ENCODE peak calls at places on chromosomes 3 and 15, in six cellular contexts. One of them, this sample, is unnamed.

GRCh38 chr3:173465112-173465511 is 67.6 kb downstream of the NLGN1 start:
- DNase-seq in pancreas: no peak
- DNase-seq in dorsolateral prefrontal cortex: no peak
- DNase-seq in mucosa of descending colon: no peak
- DNase-seq in endothelial cell: no peak
- DNase-seq in transverse colon: no peak
- DNase-seq in this sample: no peak

GRCh38 chr15:25456196-25456595 is 17.4 kb upstream of the UBE3A start:
- DNase-seq in pancreas: no peak
- DNase-seq in dorsolateral prefrontal cortex: no peak
- DNase-seq in mucosa of descending colon: no peak
- DNase-seq in endothelial cell: no peak
- DNase-seq in transverse colon: no peak
- DNase-seq in this sample: no peak

GRCh38 chr15:76972420-76973361 is 22.2 kb upstream of the PSTPIP1 start:
- DNase-seq in pancreas: no peak
- DNase-seq in dorsolateral prefrontal cortex: no peak
- DNase-seq in mucosa of descending colon: no peak
- DNase-seq in endothelial cell: no peak
- DNase-seq in transverse colon: no peak
- DNase-seq in this sample: no peak

GRCh38 chr15:39835550-39835949 is 52.9 kb upstream of the FSIP1 start:
- DNase-seq in pancreas: no peak
- DNase-seq in dorsolateral prefrontal cortex: no peak
- DNase-seq in mucosa of descending colon: no peak
- DNase-seq in endothelial cell: no peak
- DNase-seq in transverse colon: no peak
- DNase-seq in this sample: no peak

GRCh38 chr3:40763812-40764211 is 239.1 kb downstream of the ZNF621 start:
- DNase-seq in pancreas: no peak
- DNase-seq in dorsolateral prefrontal cortex: no peak
- DNase-seq in mucosa of descending colon: no peak
- DNase-seq in endothelial cell: no peak
- DNase-seq in transverse colon: no peak
- DNase-seq in this sample: no peak

GRCh38 chr15:28094732-28095521 is 4.2 kb downstream of the OCA2 start:
- DNase-seq in pancreas: peak; percentile 79
- DNase-seq in dorsolateral prefrontal cortex: no peak
- DNase-seq in mucosa of descending colon: peak; percentile 93
- DNase-seq in endothelial cell: peak; percentile 29
- DNase-seq in transverse colon: peak; percentile 92
- DNase-seq in this sample: no peak

GRCh38 chr3:112776000-112776399 is 70.7 kb downstream of the CD200R1L start:
- DNase-seq in pancreas: no peak
- DNase-seq in dorsolateral prefrontal cortex: no peak
- DNase-seq in mucosa of descending colon: no peak
- DNase-seq in endothelial cell: no peak
- DNase-seq in transverse colon: no peak
- DNase-seq in this sample: no peak

GRCh38 chr3:186949281-186949982 is 19.1 kb downstream of the ST6GAL1 start:
- DNase-seq in pancreas: no peak
- DNase-seq in dorsolateral prefrontal cortex: peak; percentile 70
- DNase-seq in mucosa of descending colon: no peak
- DNase-seq in endothelial cell: no peak
- DNase-seq in transverse colon: no peak
- DNase-seq in this sample: no peak

GRCh38 chr3:175288616-175289015 is 429.5 kb downstream of the NAALADL2 start:
- DNase-seq in pancreas: no peak
- DNase-seq in dorsolateral prefrontal cortex: no peak
- DNase-seq in mucosa of descending colon: no peak
- DNase-seq in endothelial cell: no peak
- DNase-seq in transverse colon: no peak
- DNase-seq in this sample: no peak

GRCh38 chr15:79572691-79573340 is 140.7 kb downstream of the MINAR1 start:
- DNase-seq in pancreas: no peak
- DNase-seq in dorsolateral prefrontal cortex: no peak
- DNase-seq in mucosa of descending colon: no peak
- DNase-seq in endothelial cell: no peak
- DNase-seq in transverse colon: no peak
- DNase-seq in this sample: no peak

GRCh38 chr15:51380999-51381806 is 39.7 kb downstream of the GLDN start:
- DNase-seq in pancreas: no peak
- DNase-seq in dorsolateral prefrontal cortex: peak; percentile 55
- DNase-seq in mucosa of descending colon: peak; percentile 62
- DNase-seq in endothelial cell: peak; percentile 62
- DNase-seq in transverse colon: peak; percentile 46
- DNase-seq in this sample: peak; percentile 47

GRCh38 chr3:195856410-195857084 is 44.8 kb upstream of the MUC4 start:
- DNase-seq in pancreas: no peak
- DNase-seq in dorsolateral prefrontal cortex: no peak
- DNase-seq in mucosa of descending colon: no peak
- DNase-seq in endothelial cell: no peak
- DNase-seq in transverse colon: no peak
- DNase-seq in this sample: no peak

GRCh38 chr3:45608885-45609284 is 14.3 kb downstream of the LIMD1 start:
- DNase-seq in pancreas: peak; percentile 84
- DNase-seq in dorsolateral prefrontal cortex: no peak
- DNase-seq in mucosa of descending colon: no peak
- DNase-seq in endothelial cell: no peak
- DNase-seq in transverse colon: no peak
- DNase-seq in this sample: no peak

GRCh38 chr3:186633481-186633880 is 6.7 kb upstream of the FETUB start:
- DNase-seq in pancreas: no peak
- DNase-seq in dorsolateral prefrontal cortex: no peak
- DNase-seq in mucosa of descending colon: no peak
- DNase-seq in endothelial cell: no peak
- DNase-seq in transverse colon: no peak
- DNase-seq in this sample: no peak

GRCh38 chr15:38670142-38671002 is 105.8 kb upstream of the RASGRP1 start:
- DNase-seq in pancreas: no peak
- DNase-seq in dorsolateral prefrontal cortex: no peak
- DNase-seq in mucosa of descending colon: peak; percentile 33
- DNase-seq in endothelial cell: no peak
- DNase-seq in transverse colon: peak; percentile 25
- DNase-seq in this sample: no peak

GRCh38 chr3:67433109-67433508 is 221.3 kb downstream of the SUCLG2 start:
- DNase-seq in pancreas: no peak
- DNase-seq in dorsolateral prefrontal cortex: no peak
- DNase-seq in mucosa of descending colon: no peak
- DNase-seq in endothelial cell: no peak
- DNase-seq in transverse colon: no peak
- DNase-seq in this sample: no peak

GRCh38 chr15:62912282-62912681 is 130.3 kb upstream of the TPM1 start:
- DNase-seq in pancreas: no peak
- DNase-seq in dorsolateral prefrontal cortex: no peak
- DNase-seq in mucosa of descending colon: no peak
- DNase-seq in endothelial cell: no peak
- DNase-seq in transverse colon: no peak
- DNase-seq in this sample: no peak

GRCh38 chr3:87228316-87228715 is 1.2 kb downstream of the CHMP2B start:
- DNase-seq in pancreas: no peak
- DNase-seq in dorsolateral prefrontal cortex: no peak
- DNase-seq in mucosa of descending colon: no peak
- DNase-seq in endothelial cell: no peak
- DNase-seq in transverse colon: no peak
- DNase-seq in this sample: no peak

GRCh38 chr15:80003171-80003570 is 32.2 kb upstream of the BCL2A1 start:
- DNase-seq in pancreas: no peak
- DNase-seq in dorsolateral prefrontal cortex: no peak
- DNase-seq in mucosa of descending colon: no peak
- DNase-seq in endothelial cell: no peak
- DNase-seq in transverse colon: no peak
- DNase-seq in this sample: no peak

GRCh38 chr3:137514853-137515252 is 249.3 kb upstream of the SOX14 start:
- DNase-seq in pancreas: no peak
- DNase-seq in dorsolateral prefrontal cortex: no peak
- DNase-seq in mucosa of descending colon: no peak
- DNase-seq in endothelial cell: no peak
- DNase-seq in transverse colon: no peak
- DNase-seq in this sample: no peak
- TF ChIP-seq CTCF in pancreas: no peak
- TF ChIP-seq CTCF in dorsolateral prefrontal cortex: no peak
- TF ChIP-seq CTCF in mucosa of descending colon: no peak
- TF ChIP-seq CTCF in endothelial cell: no peak
- TF ChIP-seq CTCF in transverse colon: no peak
- TF ChIP-seq CTCF in this sample: peak; percentile 3

GRCh38 chr15:41115652-41116115 is 396 bp downstream of the INO80 start:
- DNase-seq in pancreas: peak; percentile 69
- DNase-seq in dorsolateral prefrontal cortex: peak; percentile 62
- DNase-seq in mucosa of descending colon: peak; percentile 72
- DNase-seq in endothelial cell: peak; percentile 38
- DNase-seq in transverse colon: peak; percentile 70
- DNase-seq in this sample: peak; percentile 23

GRCh38 chr15:41116872-41117242 is 777 bp upstream of the INO80 start:
- DNase-seq in pancreas: no peak
- DNase-seq in dorsolateral prefrontal cortex: no peak
- DNase-seq in mucosa of descending colon: no peak
- DNase-seq in endothelial cell: no peak
- DNase-seq in transverse colon: no peak
- DNase-seq in this sample: no peak

GRCh38 chr15:41116116-41116871 is at the start of gene INO80:
- DNase-seq in pancreas: peak; percentile 97
- DNase-seq in dorsolateral prefrontal cortex: peak; percentile 98
- DNase-seq in mucosa of descending colon: peak; percentile 99
- DNase-seq in endothelial cell: peak; percentile 96
- DNase-seq in transverse colon: peak; percentile 99
- DNase-seq in this sample: peak; percentile 71

DNA sequence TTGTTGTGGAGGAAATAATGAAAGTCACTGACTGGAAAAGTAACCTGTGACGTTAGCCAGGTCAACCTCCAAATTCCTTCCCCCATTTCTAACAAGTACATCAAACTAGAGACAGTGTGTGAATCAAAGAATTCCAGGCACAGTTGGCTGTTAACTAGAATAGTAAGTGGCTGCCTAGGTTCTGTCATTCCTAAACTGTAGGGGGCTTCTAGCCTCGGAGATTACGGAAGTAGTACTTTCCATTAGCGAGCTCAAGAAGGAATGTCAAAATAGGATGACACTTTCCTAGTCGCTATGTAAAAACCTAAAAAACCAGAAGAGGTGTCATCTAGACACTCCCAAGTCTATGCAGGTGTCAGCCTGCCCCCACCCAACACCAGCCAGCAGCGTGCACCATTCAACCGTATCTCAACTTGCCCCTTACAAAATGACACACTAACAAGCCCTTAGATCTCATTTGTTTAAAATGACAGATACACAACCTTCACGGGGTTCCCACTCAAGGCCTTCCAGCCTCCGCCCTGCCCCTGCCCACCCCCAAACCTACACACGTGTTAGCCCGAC is 910 bp downstream of the INO80 start:
- DNase-seq in pancreas: no peak
- DNase-seq in dorsolateral prefrontal cortex: no peak
- DNase-seq in mucosa of descending colon: no peak
- DNase-seq in endothelial cell: peak; percentile 4
- DNase-seq in transverse colon: no peak
- DNase-seq in this sample: no peak
- TF ChIP-seq CTCF in pancreas: no peak
- TF ChIP-seq CTCF in dorsolateral prefrontal cortex: no peak
- TF ChIP-seq CTCF in mucosa of descending colon: no peak
- TF ChIP-seq CTCF in endothelial cell: no peak
- TF ChIP-seq CTCF in transverse colon: peak; percentile 10
- TF ChIP-seq CTCF in this sample: no peak

DNA sequence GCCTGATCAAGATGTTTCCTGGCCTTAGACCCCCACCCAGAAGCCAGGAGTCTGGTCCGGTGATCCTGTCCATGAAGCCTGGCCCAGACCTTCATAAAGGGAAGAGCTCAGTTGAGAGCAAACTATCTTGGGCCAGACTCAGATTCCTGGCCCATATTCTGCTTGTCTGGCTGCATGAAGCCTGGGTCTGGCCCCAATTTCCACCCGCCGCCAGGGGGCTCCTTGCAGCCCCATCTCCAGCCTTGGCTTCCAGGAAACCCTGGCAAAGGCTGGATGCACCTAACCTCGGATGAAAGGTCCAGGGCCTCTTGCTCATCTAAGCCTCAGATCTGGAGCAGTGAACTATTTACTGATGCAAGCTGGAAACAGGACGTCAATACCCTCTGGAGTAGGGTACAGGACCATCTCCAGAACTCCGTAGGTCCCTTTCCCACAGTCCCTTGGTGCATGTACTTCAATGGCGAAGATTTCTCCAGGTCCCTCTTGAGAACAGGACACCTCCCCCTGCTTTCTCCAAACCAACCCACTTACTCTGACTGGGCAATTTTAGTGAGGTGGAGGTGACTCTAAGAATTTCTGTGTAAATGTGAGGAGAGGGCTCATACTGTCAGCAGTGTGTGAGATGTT is 5.6 kb downstream of the FOXL2 start:
- DNase-seq in pancreas: no peak
- DNase-seq in dorsolateral prefrontal cortex: no peak
- DNase-seq in mucosa of descending colon: peak; percentile 77
- DNase-seq in endothelial cell: peak; percentile 81
- DNase-seq in transverse colon: peak; percentile 54
- DNase-seq in this sample: no peak
- TF ChIP-seq CTCF in pancreas: no peak
- TF ChIP-seq CTCF in dorsolateral prefrontal cortex: peak; percentile 15
- TF ChIP-seq CTCF in mucosa of descending colon: peak; percentile 41
- TF ChIP-seq CTCF in endothelial cell: peak; percentile 77
- TF ChIP-seq CTCF in transverse colon: peak; percentile 21
- TF ChIP-seq CTCF in this sample: peak; percentile 60

GRCh38 chr3:36734742-36735141 is 29.6 kb downstream of the DCLK3 start:
- DNase-seq in pancreas: no peak
- DNase-seq in dorsolateral prefrontal cortex: no peak
- DNase-seq in mucosa of descending colon: no peak
- DNase-seq in endothelial cell: no peak
- DNase-seq in transverse colon: no peak
- DNase-seq in this sample: no peak

GRCh38 chr3:36733162-36733696 is 31.1 kb downstream of the DCLK3 start:
- DNase-seq in pancreas: no peak
- DNase-seq in dorsolateral prefrontal cortex: no peak
- DNase-seq in mucosa of descending colon: peak; percentile 12
- DNase-seq in endothelial cell: no peak
- DNase-seq in transverse colon: no peak
- DNase-seq in this sample: no peak

GRCh38 chr3:36733723-36734122 is 30.6 kb downstream of the DCLK3 start:
- DNase-seq in pancreas: no peak
- DNase-seq in dorsolateral prefrontal cortex: no peak
- DNase-seq in mucosa of descending colon: no peak
- DNase-seq in endothelial cell: no peak
- DNase-seq in transverse colon: no peak
- DNase-seq in this sample: no peak

GRCh38 chr3:36730965-36731364 is 33.4 kb downstream of the DCLK3 start:
- DNase-seq in pancreas: no peak
- DNase-seq in dorsolateral prefrontal cortex: no peak
- DNase-seq in mucosa of descending colon: peak; percentile 38
- DNase-seq in endothelial cell: no peak
- DNase-seq in transverse colon: peak; percentile 15
- DNase-seq in this sample: no peak

GRCh38 chr3:36729204-36730056 is 34.9 kb downstream of the DCLK3 start:
- DNase-seq in pancreas: no peak
- DNase-seq in dorsolateral prefrontal cortex: no peak
- DNase-seq in mucosa of descending colon: no peak
- DNase-seq in endothelial cell: no peak
- DNase-seq in transverse colon: no peak
- DNase-seq in this sample: no peak
- TF ChIP-seq CTCF in pancreas: no peak
- TF ChIP-seq CTCF in dorsolateral prefrontal cortex: peak; percentile 70
- TF ChIP-seq CTCF in mucosa of descending colon: peak; percentile 23
- TF ChIP-seq CTCF in endothelial cell: peak; percentile 55
- TF ChIP-seq CTCF in transverse colon: peak; percentile 68
- TF ChIP-seq CTCF in this sample: peak; percentile 96

GRCh38 chr3:64375737-64376136 is 150.5 kb upstream of the PRICKLE2 start:
- DNase-seq in pancreas: no peak
- DNase-seq in dorsolateral prefrontal cortex: no peak
- DNase-seq in mucosa of descending colon: no peak
- DNase-seq in endothelial cell: no peak
- DNase-seq in transverse colon: no peak
- DNase-seq in this sample: no peak
- TF ChIP-seq CTCF in pancreas: no peak
- TF ChIP-seq CTCF in dorsolateral prefrontal cortex: no peak
- TF ChIP-seq CTCF in mucosa of descending colon: no peak
- TF ChIP-seq CTCF in endothelial cell: no peak
- TF ChIP-seq CTCF in transverse colon: no peak
- TF ChIP-seq CTCF in this sample: no peak